ENCODE peak calls at places on chromosomes 11 and 22, in six cellular contexts. One of them, this sample, is unnamed.
A peak's percentile ranks its signal among the peaks of the same experiment; 100 is the strongest.

GRCh38 chr11:67648140-67648795 is 2.3 kb downstream of the ACY3 start:
- DNase-seq in A549: peak; percentile 47
- DNase-seq in K562: peak; percentile 59
- DNase-seq in endothelial cell of umbilical vein: no peak
- DNase-seq in HepG2: peak; percentile 56
- DNase-seq in GM12878: no peak
- DNase-seq in this sample: peak; percentile 71

GRCh38 chr11:123357990-123358827 is 71.9 kb upstream of the GRAMD1B start:
- DNase-seq in A549: peak; percentile 10
- DNase-seq in K562: no peak
- DNase-seq in endothelial cell of umbilical vein: no peak
- DNase-seq in HepG2: no peak
- DNase-seq in GM12878: peak; percentile 34
- DNase-seq in this sample: peak; percentile 11

GRCh38 chr11:208177-208916 is 839 bp downstream of the RIC8A start:
- DNase-seq in A549: peak; percentile 80
- DNase-seq in K562: peak; percentile 89
- DNase-seq in endothelial cell of umbilical vein: peak; percentile 72
- DNase-seq in HepG2: peak; percentile 55
- DNase-seq in GM12878: no peak
- DNase-seq in this sample: peak; percentile 89

GRCh38 chr22:36872866-36873498 is 12.2 kb downstream of the NCF4 start:
- DNase-seq in A549: no peak
- DNase-seq in K562: no peak
- DNase-seq in endothelial cell of umbilical vein: no peak
- DNase-seq in HepG2: no peak
- DNase-seq in GM12878: no peak
- DNase-seq in this sample: no peak

GRCh38 chr22:45059296-45059695 is 49.5 kb upstream of the PHF21B start:
- DNase-seq in A549: no peak
- DNase-seq in K562: no peak
- DNase-seq in endothelial cell of umbilical vein: no peak
- DNase-seq in HepG2: no peak
- DNase-seq in GM12878: no peak
- DNase-seq in this sample: no peak

GRCh38 chr22:27212617-27213177 is 555.3 kb downstream of the MIAT start:
- DNase-seq in A549: peak; percentile 88
- DNase-seq in K562: no peak
- DNase-seq in endothelial cell of umbilical vein: peak; percentile 96
- DNase-seq in HepG2: no peak
- DNase-seq in GM12878: no peak
- DNase-seq in this sample: peak; percentile 87

GRCh38 chr11:44427432-44427831 is 117.5 kb upstream of the ALX4 start:
- DNase-seq in A549: peak; percentile 8
- DNase-seq in K562: peak; percentile 64
- DNase-seq in endothelial cell of umbilical vein: no peak
- DNase-seq in HepG2: no peak
- DNase-seq in GM12878: no peak
- DNase-seq in this sample: peak; percentile 52

GRCh38 chr22:17477401-17477833 is 85.9 kb upstream of the SLC25A18 start:
- DNase-seq in A549: no peak
- DNase-seq in K562: no peak
- DNase-seq in endothelial cell of umbilical vein: no peak
- DNase-seq in HepG2: no peak
- DNase-seq in GM12878: no peak
- DNase-seq in this sample: peak; percentile 84

GRCh38 chr11:86799680-86800075 is 664 bp upstream of the PRSS23 start:
- DNase-seq in A549: peak; percentile 61
- DNase-seq in K562: no peak
- DNase-seq in endothelial cell of umbilical vein: peak; percentile 20
- DNase-seq in HepG2: no peak
- DNase-seq in GM12878: no peak
- DNase-seq in this sample: no peak

GRCh38 chr11:73645972-73646631 is at the start of gene PLEKHB1:
- DNase-seq in A549: no peak
- DNase-seq in K562: no peak
- DNase-seq in endothelial cell of umbilical vein: no peak
- DNase-seq in HepG2: no peak
- DNase-seq in GM12878: no peak
- DNase-seq in this sample: no peak

GRCh38 chr11:861105-861479 is 18.4 kb downstream of the TSPAN4 start:
- DNase-seq in A549: no peak
- DNase-seq in K562: no peak
- DNase-seq in endothelial cell of umbilical vein: no peak
- DNase-seq in HepG2: no peak
- DNase-seq in GM12878: no peak
- DNase-seq in this sample: peak; percentile 66

GRCh38 chr11:34330653-34331052 is 27.2 kb downstream of the ABTB2 start:
- DNase-seq in A549: no peak
- DNase-seq in K562: no peak
- DNase-seq in endothelial cell of umbilical vein: no peak
- DNase-seq in HepG2: no peak
- DNase-seq in GM12878: no peak
- DNase-seq in this sample: no peak

GRCh38 chr11:91788764-91789163 is 435.9 kb upstream of the FAT3 start:
- DNase-seq in A549: no peak
- DNase-seq in K562: peak; percentile 16
- DNase-seq in endothelial cell of umbilical vein: no peak
- DNase-seq in HepG2: no peak
- DNase-seq in GM12878: no peak
- DNase-seq in this sample: no peak

GRCh38 chr11:396948-397548 is 3.0 kb downstream of the PKP3 start:
- DNase-seq in A549: no peak
- DNase-seq in K562: no peak
- DNase-seq in endothelial cell of umbilical vein: peak; percentile 66
- DNase-seq in HepG2: peak; percentile 63
- DNase-seq in GM12878: no peak
- DNase-seq in this sample: no peak

GRCh38 chr11:100068116-100068515 is 619.0 kb upstream of the ARHGAP42 start:
- DNase-seq in A549: no peak
- DNase-seq in K562: no peak
- DNase-seq in endothelial cell of umbilical vein: no peak
- DNase-seq in HepG2: no peak
- DNase-seq in GM12878: no peak
- DNase-seq in this sample: no peak
- TF ChIP-seq MYC in A549: no peak
- TF ChIP-seq MYC in K562: no peak
- TF ChIP-seq MYC in endothelial cell of umbilical vein: no peak
- TF ChIP-seq MYC in HepG2: no peak
- TF ChIP-seq MYC in GM12878: no peak
- TF ChIP-seq MYC in this sample: no peak

DNA sequence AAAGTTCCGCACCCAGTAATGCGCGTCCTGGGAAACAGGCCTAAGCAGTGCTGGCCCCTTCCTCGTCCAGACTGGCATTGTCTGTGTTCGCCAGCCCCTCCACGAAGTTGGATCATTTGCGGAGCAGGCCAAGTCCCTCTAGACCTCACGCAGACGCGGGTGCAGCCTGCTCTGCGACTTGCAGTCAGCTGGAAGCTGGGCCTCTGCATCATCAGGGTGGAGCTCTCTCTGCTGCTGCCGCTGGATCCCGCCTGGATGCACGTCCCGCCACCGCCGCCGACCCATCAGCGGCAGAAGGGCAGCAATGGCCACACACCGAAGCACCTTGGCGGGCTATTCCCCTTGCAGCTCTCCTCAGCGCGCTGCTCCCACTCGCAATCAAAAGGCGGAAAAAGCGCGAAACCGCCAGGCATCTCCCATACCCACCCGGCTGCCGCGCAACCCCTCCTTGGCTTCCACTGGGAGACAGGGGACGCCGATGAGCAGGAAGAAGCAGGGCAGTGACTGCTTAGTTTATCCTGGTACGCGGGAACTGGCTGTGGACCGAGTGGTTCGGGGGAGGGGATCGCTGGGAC is 34.1 kb upstream of the GLYATL1 start:
- DNase-seq in A549: no peak
- DNase-seq in K562: no peak
- DNase-seq in endothelial cell of umbilical vein: no peak
- DNase-seq in HepG2: no peak
- DNase-seq in GM12878: no peak
- DNase-seq in this sample: no peak
- TF ChIP-seq MYC in A549: no peak
- TF ChIP-seq MYC in K562: no peak
- TF ChIP-seq MYC in endothelial cell of umbilical vein: no peak
- TF ChIP-seq MYC in HepG2: no peak
- TF ChIP-seq MYC in GM12878: no peak
- TF ChIP-seq MYC in this sample: no peak

GRCh38 chr11:14420223-14420622 is 61.2 kb upstream of the RRAS2 start:
- DNase-seq in A549: no peak
- DNase-seq in K562: no peak
- DNase-seq in endothelial cell of umbilical vein: no peak
- DNase-seq in HepG2: no peak
- DNase-seq in GM12878: no peak
- DNase-seq in this sample: no peak

GRCh38 chr11:14424096-14424495 is 65.1 kb upstream of the RRAS2 start:
- DNase-seq in A549: no peak
- DNase-seq in K562: no peak
- DNase-seq in endothelial cell of umbilical vein: peak; percentile 40
- DNase-seq in HepG2: no peak
- DNase-seq in GM12878: no peak
- DNase-seq in this sample: no peak

GRCh38 chr11:14423633-14424032 is 64.7 kb upstream of the RRAS2 start:
- DNase-seq in A549: no peak
- DNase-seq in K562: no peak
- DNase-seq in endothelial cell of umbilical vein: peak; percentile 42
- DNase-seq in HepG2: peak; percentile 53
- DNase-seq in GM12878: no peak
- DNase-seq in this sample: peak; percentile 64

GRCh38 chr11:14422052-14422813 is 63.2 kb upstream of the RRAS2 start:
- DNase-seq in A549: peak; percentile 88
- DNase-seq in K562: peak; percentile 69
- DNase-seq in endothelial cell of umbilical vein: peak; percentile 98
- DNase-seq in HepG2: peak; percentile 82
- DNase-seq in GM12878: no peak
- DNase-seq in this sample: no peak

DNA sequence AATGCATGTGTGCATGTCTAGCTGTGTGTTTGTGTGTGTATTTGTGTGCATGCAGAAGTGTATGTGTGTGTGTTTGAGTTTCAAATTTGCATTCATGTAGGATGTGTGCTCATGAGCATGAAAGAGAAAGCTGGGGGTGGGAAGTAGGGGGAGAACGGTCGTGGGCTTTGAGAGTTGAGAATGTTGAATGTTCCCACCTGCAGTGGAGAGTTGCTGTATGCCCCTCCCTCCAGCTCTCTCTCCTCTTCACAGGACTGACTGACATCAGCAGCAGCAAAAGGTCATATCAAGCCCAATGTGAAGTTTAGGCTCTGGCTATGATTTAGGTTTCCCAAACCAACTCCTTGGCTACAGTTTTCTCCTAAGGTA is 63.8 kb upstream of the RRAS2 start:
- DNase-seq in A549: no peak
- DNase-seq in K562: no peak
- DNase-seq in endothelial cell of umbilical vein: no peak
- DNase-seq in HepG2: no peak
- DNase-seq in GM12878: no peak
- DNase-seq in this sample: no peak
- TF ChIP-seq MYC in A549: no peak
- TF ChIP-seq MYC in K562: no peak
- TF ChIP-seq MYC in endothelial cell of umbilical vein: no peak
- TF ChIP-seq MYC in HepG2: no peak
- TF ChIP-seq MYC in GM12878: no peak
- TF ChIP-seq MYC in this sample: no peak

GRCh38 chr11:2587976-2588748 is 111.6 kb downstream of the KCNQ1OT1 start:
- DNase-seq in A549: no peak
- DNase-seq in K562: peak; percentile 3
- DNase-seq in endothelial cell of umbilical vein: no peak
- DNase-seq in HepG2: no peak
- DNase-seq in GM12878: no peak
- DNase-seq in this sample: no peak
- TF ChIP-seq MYC in A549: no peak
- TF ChIP-seq MYC in K562: no peak
- TF ChIP-seq MYC in endothelial cell of umbilical vein: no peak
- TF ChIP-seq MYC in HepG2: no peak
- TF ChIP-seq MYC in GM12878: no peak
- TF ChIP-seq MYC in this sample: no peak

DNA sequence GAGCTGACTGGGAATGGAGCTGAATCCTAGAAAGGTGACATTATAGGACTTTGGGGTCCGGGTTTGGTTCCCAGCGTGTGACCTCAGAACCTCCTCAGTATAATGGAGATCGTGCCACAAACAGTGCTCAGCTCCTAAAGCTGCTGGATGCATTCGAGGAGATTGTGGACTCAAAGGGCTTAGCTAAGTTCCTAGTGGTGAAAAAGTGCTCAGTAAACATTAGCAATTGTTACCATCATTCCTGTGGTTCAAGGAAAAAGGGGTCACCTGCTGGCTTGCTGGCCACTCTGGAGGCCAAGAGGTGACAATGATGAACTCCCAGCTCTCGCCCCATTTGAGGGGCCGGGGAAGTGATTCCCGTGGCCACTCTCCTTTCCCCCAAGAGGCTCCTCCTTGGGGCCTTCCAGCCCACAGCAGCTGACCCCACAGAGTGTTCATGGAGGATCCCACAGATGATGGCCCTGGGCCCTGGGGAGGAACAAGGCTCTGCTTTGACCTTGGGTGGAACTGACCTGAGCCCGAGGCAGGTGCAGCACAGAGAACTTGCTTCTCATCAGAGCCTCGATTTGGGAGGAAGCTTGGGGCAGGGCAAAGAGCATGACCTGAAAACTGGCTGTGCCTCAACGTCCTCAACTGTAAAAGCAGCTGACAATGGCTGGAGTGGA is 40.1 kb downstream of the TRIM29 start:
- DNase-seq in A549: no peak
- DNase-seq in K562: no peak
- DNase-seq in endothelial cell of umbilical vein: no peak
- DNase-seq in HepG2: no peak
- DNase-seq in GM12878: no peak
- DNase-seq in this sample: no peak
- TF ChIP-seq MYC in A549: no peak
- TF ChIP-seq MYC in K562: no peak
- TF ChIP-seq MYC in endothelial cell of umbilical vein: no peak
- TF ChIP-seq MYC in HepG2: no peak
- TF ChIP-seq MYC in GM12878: no peak
- TF ChIP-seq MYC in this sample: no peak

DNA sequence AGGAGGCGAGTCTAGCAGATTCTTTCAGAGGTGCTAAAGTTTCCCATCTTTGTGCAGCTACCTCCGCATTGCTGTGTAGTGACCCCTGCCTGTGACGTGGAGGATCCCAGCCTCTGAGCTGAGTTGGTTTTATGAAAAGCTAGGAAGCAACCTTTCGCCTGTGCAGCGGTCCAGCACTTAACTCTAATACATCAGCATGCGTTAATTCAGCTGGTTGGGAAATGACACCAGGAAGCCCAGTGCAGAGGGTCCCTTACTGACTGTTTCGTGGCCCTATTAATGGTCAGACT is 8.9 kb upstream of the SAMM50 start:
- DNase-seq in A549: peak; percentile 26
- DNase-seq in K562: peak; percentile 26
- DNase-seq in endothelial cell of umbilical vein: no peak
- DNase-seq in HepG2: no peak
- DNase-seq in GM12878: no peak
- DNase-seq in this sample: peak; percentile 46
- TF ChIP-seq MYC in A549: no peak
- TF ChIP-seq MYC in K562: no peak
- TF ChIP-seq MYC in endothelial cell of umbilical vein: no peak
- TF ChIP-seq MYC in HepG2: no peak
- TF ChIP-seq MYC in GM12878: no peak
- TF ChIP-seq MYC in this sample: no peak